ENCODE peak calls at places on chromosomes 16 and 17, in five cellular contexts. One of them, this sample, is unnamed.

GRCh38 chr17:1027044-1027443 is 30.1 kb downstream of the TIMM22 start:
- DNase-seq in IMR-90: no peak
- DNase-seq in HepG2: no peak
- DNase-seq in GM12878: no peak
- DNase-seq in K562: no peak
- DNase-seq in this sample: no peak

GRCh38 chr17:68310141-68310540 is 18.8 kb downstream of the ARSG start:
- DNase-seq in IMR-90: no peak
- DNase-seq in HepG2: no peak
- DNase-seq in GM12878: no peak
- DNase-seq in K562: no peak
- DNase-seq in this sample: no peak

GRCh38 chr17:74450231-74450630 is 16.2 kb upstream of the CD300A start:
- DNase-seq in IMR-90: no peak
- DNase-seq in HepG2: no peak
- DNase-seq in GM12878: no peak
- DNase-seq in K562: no peak
- DNase-seq in this sample: no peak

GRCh38 chr17:60695960-60696359 is 18.3 kb downstream of the BCAS3 start:
- DNase-seq in IMR-90: peak
- DNase-seq in HepG2: no peak
- DNase-seq in GM12878: no peak
- DNase-seq in K562: no peak
- DNase-seq in this sample: no peak

GRCh38 chr16:6926762-6927161 is 405.9 kb upstream of the RBFOX1 start:
- DNase-seq in IMR-90: no peak
- DNase-seq in HepG2: no peak
- DNase-seq in GM12878: no peak
- DNase-seq in K562: no peak
- DNase-seq in this sample: no peak

GRCh38 chr16:87778830-87779579 is 13.2 kb upstream of the KLHDC4 start:
- DNase-seq in IMR-90: peak
- DNase-seq in HepG2: peak
- DNase-seq in GM12878: peak
- DNase-seq in K562: peak
- DNase-seq in this sample: peak

GRCh38 chr17:45270828-45271418 is 9.0 kb upstream of the SPATA32 start:
- DNase-seq in IMR-90: no peak
- DNase-seq in HepG2: no peak
- DNase-seq in GM12878: no peak
- DNase-seq in K562: peak
- DNase-seq in this sample: peak

GRCh38 chr17:56577810-56578209 is 15.7 kb upstream of the NOG start:
- DNase-seq in IMR-90: no peak
- DNase-seq in HepG2: no peak
- DNase-seq in GM12878: no peak
- DNase-seq in K562: no peak
- DNase-seq in this sample: no peak

GRCh38 chr17:57455063-57455914 is 199.0 kb downstream of the MSI2 start:
- DNase-seq in IMR-90: peak
- DNase-seq in HepG2: no peak
- DNase-seq in GM12878: peak
- DNase-seq in K562: no peak
- DNase-seq in this sample: no peak

GRCh38 chr16:8931864-8932263 is 31.8 kb downstream of the USP7 start:
- DNase-seq in IMR-90: peak
- DNase-seq in HepG2: peak
- DNase-seq in GM12878: no peak
- DNase-seq in K562: peak
- DNase-seq in this sample: no peak

GRCh38 chr16:48003226-48003907 is 152.4 kb downstream of the ABCC12 start:
- DNase-seq in IMR-90: no peak
- DNase-seq in HepG2: no peak
- DNase-seq in GM12878: no peak
- DNase-seq in K562: no peak
- DNase-seq in this sample: no peak

DNA sequence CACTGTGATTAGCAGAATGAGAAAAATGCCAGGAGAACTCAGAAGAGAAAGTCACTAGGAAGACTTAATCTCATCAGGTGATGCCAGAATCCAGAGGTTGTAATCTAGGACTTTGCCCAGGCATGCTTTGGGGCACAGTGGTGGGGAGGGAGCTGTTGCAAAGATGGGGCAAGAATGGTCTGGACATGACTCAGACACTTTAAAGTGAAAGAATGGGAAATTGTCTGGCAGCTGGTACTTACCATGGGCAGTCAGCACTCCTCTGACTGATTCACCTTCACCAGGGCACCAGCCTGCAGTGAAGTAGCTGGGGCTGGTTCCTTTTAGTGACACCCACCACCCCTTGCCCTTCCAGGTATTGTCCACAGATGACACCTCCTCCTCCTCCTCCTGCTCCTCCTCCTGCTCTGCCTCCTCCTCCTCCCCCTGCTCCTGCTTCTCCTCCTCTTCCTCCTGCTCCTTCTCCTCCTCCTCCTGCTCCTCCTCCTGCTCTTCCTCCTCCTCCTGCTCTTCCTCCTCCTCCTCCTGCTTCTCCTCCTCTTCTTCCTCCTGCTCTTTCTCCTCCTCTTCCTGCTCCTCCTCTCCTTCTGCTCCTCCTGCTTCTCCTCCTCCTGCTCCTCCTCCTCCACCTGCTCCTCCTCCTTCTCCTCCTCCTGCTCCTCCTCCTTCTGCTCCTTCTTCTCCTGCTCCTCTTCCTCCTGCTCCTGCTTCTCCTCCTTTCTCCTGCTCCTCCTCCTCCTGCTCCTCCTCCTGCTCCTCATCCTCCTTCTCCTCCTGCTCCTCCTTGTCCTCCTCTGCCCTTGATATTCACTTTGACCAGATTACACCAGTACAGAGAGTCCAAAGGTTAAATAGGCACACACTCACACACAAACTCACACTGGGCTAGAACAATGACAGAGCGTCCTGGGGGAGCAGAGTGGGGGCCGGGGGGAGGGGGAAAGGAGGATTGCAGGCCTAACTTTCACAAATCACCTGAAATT is at the start of gene CHD9NB:
- DNase-seq in IMR-90: peak
- DNase-seq in HepG2: peak
- DNase-seq in GM12878: no peak
- DNase-seq in K562: no peak
- DNase-seq in this sample: peak
- TF ChIP-seq SMC3 in IMR-90: no peak
- TF ChIP-seq SMC3 in HepG2: no peak
- TF ChIP-seq SMC3 in GM12878: no peak
- TF ChIP-seq SMC3 in K562: no peak
- TF ChIP-seq SMC3 in this sample: no peak

GRCh38 chr16:85616608-85617311 is 3.6 kb downstream of the GSE1 start:
- DNase-seq in IMR-90: no peak
- DNase-seq in HepG2: no peak
- DNase-seq in GM12878: peak
- DNase-seq in K562: peak
- DNase-seq in this sample: peak
- H3K9ac ChIP-seq in IMR-90: no peak
- H3K9ac ChIP-seq in HepG2: no peak
- H3K9ac ChIP-seq in GM12878: peak
- H3K9ac ChIP-seq in K562: peak
- H3K9ac ChIP-seq in this sample: no peak

GRCh38 chr17:14124854-14125253 is 55.5 kb downstream of the COX10 start:
- DNase-seq in IMR-90: no peak
- DNase-seq in HepG2: no peak
- DNase-seq in GM12878: no peak
- DNase-seq in K562: no peak
- DNase-seq in this sample: no peak
- TF ChIP-seq SMC3 in IMR-90: no peak
- TF ChIP-seq SMC3 in HepG2: no peak
- TF ChIP-seq SMC3 in GM12878: no peak
- TF ChIP-seq SMC3 in K562: no peak
- TF ChIP-seq SMC3 in this sample: no peak

GRCh38 chr17:78924481-78925151 is 571 bp downstream of the TIMP2 start:
- DNase-seq in IMR-90: no peak
- DNase-seq in HepG2: no peak
- DNase-seq in GM12878: no peak
- DNase-seq in K562: no peak
- DNase-seq in this sample: peak
- H3K9ac ChIP-seq in IMR-90: peak
- H3K9ac ChIP-seq in HepG2: peak
- H3K9ac ChIP-seq in GM12878: no peak
- H3K9ac ChIP-seq in K562: no peak
- H3K9ac ChIP-seq in this sample: peak

DNA sequence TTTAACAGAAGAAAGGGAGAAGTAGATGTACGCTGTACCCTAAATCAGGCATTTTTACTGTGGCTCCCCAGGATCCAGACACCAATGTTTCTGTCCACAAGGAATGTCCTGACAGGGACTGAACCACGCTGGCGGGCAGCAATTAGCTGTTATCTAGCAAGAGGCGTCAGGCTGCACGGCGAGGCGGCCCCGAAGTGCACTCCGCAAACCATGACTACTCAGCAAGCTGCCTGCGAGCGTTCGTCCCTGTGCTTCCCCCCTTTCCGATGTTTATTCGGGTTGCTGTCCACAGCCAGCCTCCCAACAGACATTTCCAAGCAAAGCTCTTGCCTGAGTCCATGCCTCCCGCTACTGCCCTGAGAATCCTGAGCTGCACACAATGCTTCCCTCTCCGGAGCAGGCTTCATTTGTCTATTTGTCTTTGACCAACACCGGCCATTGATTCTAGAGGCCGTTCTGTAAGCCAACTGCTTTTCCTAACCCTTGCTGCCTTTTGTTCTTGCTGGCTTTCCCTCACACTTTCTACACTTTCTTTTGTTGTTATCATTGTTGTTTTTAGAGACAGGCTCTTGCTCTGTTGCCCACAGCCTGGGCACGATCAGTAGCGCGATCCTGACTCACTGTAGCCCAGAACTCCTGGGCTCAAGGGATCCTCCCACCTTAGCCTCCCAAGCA is 55.5 kb upstream of the CNEP1R1 start:
- DNase-seq in IMR-90: no peak
- DNase-seq in HepG2: peak
- DNase-seq in GM12878: no peak
- DNase-seq in K562: no peak
- DNase-seq in this sample: no peak
- TF ChIP-seq SMC3 in IMR-90: no peak
- TF ChIP-seq SMC3 in HepG2: no peak
- TF ChIP-seq SMC3 in GM12878: no peak
- TF ChIP-seq SMC3 in K562: no peak
- TF ChIP-seq SMC3 in this sample: no peak

DNA sequence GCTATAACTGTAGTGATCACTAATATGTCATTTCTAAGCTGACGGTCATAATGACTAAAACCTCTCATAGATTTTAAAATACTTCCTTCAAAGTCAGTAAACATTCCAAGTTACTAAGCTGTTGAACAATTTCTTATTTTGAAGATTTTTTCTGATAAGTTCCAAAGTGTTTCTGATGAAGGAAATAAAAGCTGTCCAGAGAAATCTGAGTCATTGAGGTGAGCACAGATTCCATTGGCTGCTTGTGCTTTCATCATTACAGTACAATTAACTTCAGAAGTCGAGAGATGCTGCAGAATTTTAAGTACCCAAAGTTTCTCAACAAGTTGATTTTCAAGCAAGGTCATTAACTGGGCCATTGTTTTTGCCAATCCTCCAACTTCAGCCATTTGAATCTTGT is 23.9 kb downstream of the NLRC5 start:
- DNase-seq in IMR-90: peak
- DNase-seq in HepG2: no peak
- DNase-seq in GM12878: no peak
- DNase-seq in K562: no peak
- DNase-seq in this sample: no peak
- H3K9ac ChIP-seq in IMR-90: no peak
- H3K9ac ChIP-seq in HepG2: no peak
- H3K9ac ChIP-seq in GM12878: no peak
- H3K9ac ChIP-seq in K562: no peak
- H3K9ac ChIP-seq in this sample: no peak

GRCh38 chr16:80019395-80019794 is 418.9 kb upstream of the MAF start:
- DNase-seq in IMR-90: no peak
- DNase-seq in HepG2: no peak
- DNase-seq in GM12878: no peak
- DNase-seq in K562: no peak
- DNase-seq in this sample: no peak

GRCh38 chr16:80028581-80029380 is 428.2 kb upstream of the MAF start:
- DNase-seq in IMR-90: no peak
- DNase-seq in HepG2: no peak
- DNase-seq in GM12878: no peak
- DNase-seq in K562: no peak
- DNase-seq in this sample: no peak

GRCh38 chr16:80027007-80027965 is 426.7 kb upstream of the MAF start:
- DNase-seq in IMR-90: peak
- DNase-seq in HepG2: peak
- DNase-seq in GM12878: peak
- DNase-seq in K562: peak
- DNase-seq in this sample: no peak

GRCh38 chr16:80024443-80024842 is 423.9 kb upstream of the MAF start:
- DNase-seq in IMR-90: no peak
- DNase-seq in HepG2: no peak
- DNase-seq in GM12878: no peak
- DNase-seq in K562: no peak
- DNase-seq in this sample: no peak

DNA sequence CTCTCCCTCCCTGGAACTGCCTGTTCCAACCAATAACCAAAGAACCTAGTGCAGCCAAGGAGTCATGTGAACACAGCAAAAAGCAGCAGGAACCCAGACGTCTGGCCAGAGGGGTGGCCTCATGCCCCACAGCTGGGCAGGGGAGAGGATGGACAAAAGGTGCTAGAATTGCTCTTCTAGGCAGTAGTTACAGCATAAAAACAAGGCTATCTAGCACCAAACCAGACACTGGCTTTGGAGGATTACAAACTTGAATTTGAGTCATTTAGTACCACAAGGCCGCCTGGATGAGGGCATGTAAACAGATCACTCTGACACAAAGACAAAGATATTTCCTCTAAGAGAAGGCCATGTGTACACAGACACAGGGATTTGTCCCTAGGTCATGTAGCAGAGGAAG is 423.3 kb upstream of the MAF start:
- DNase-seq in IMR-90: peak
- DNase-seq in HepG2: peak
- DNase-seq in GM12878: no peak
- DNase-seq in K562: no peak
- DNase-seq in this sample: no peak
- TF ChIP-seq SMC3 in IMR-90: no peak
- TF ChIP-seq SMC3 in HepG2: no peak
- TF ChIP-seq SMC3 in GM12878: no peak
- TF ChIP-seq SMC3 in K562: no peak
- TF ChIP-seq SMC3 in this sample: no peak

This sample was measured in SK-N-SH.